ENCODE peak calls at places on chromosomes 7 and 10, in five cellular contexts. One of them, this sample, is unnamed.

GRCh38 chr7:27453702-27454405 is 208.8 kb downstream of the HIBADH start:
- DNase-seq in dorsolateral prefrontal cortex: no peak
- DNase-seq in amygdala: no peak
- DNase-seq in non-pigmented ciliary epithelial cell: peak
- DNase-seq in NCI-H146: no peak
- DNase-seq in this sample: no peak

GRCh38 chr7:155343661-155344121 is 46.0 kb downstream of the INSIG1 start:
- DNase-seq in NCI-H146: no peak
- DNase-seq in non-pigmented ciliary epithelial cell: no peak
- DNase-seq in dorsolateral prefrontal cortex: no peak
- DNase-seq in amygdala: no peak
- DNase-seq in this sample: no peak

GRCh38 chr7:55020481-55020871 is 1.7 kb downstream of the EGFR start:
- DNase-seq in non-pigmented ciliary epithelial cell: no peak
- DNase-seq in amygdala: no peak
- DNase-seq in NCI-H146: no peak
- DNase-seq in dorsolateral prefrontal cortex: no peak
- DNase-seq in this sample: no peak

GRCh38 chr10:82319558-82319957 is 444.6 kb downstream of the NRG3 start:
- DNase-seq in NCI-H146: no peak
- DNase-seq in amygdala: no peak
- DNase-seq in dorsolateral prefrontal cortex: no peak
- DNase-seq in non-pigmented ciliary epithelial cell: no peak
- DNase-seq in this sample: no peak

GRCh38 chr10:5576780-5577472 is 52.2 kb downstream of the CALML3 start:
- DNase-seq in amygdala: no peak
- DNase-seq in NCI-H146: peak
- DNase-seq in dorsolateral prefrontal cortex: no peak
- DNase-seq in non-pigmented ciliary epithelial cell: no peak
- DNase-seq in this sample: no peak

GRCh38 chr10:131732631-131733127 is 168.1 kb upstream of the PPP2R2D start:
- DNase-seq in amygdala: no peak
- DNase-seq in non-pigmented ciliary epithelial cell: no peak
- DNase-seq in NCI-H146: no peak
- DNase-seq in dorsolateral prefrontal cortex: no peak
- DNase-seq in this sample: no peak

GRCh38 chr10:103555712-103556111 is 62.2 kb downstream of the NEURL1 start:
- DNase-seq in NCI-H146: no peak
- DNase-seq in dorsolateral prefrontal cortex: no peak
- DNase-seq in amygdala: no peak
- DNase-seq in non-pigmented ciliary epithelial cell: no peak
- DNase-seq in this sample: no peak

GRCh38 chr10:89867964-89868363 is 166.6 kb downstream of the KIF20B start:
- DNase-seq in dorsolateral prefrontal cortex: no peak
- DNase-seq in NCI-H146: no peak
- DNase-seq in amygdala: no peak
- DNase-seq in non-pigmented ciliary epithelial cell: peak
- DNase-seq in this sample: no peak

GRCh38 chr7:151080091-151080521 is 503 bp downstream of the FASTK start:
- DNase-seq in non-pigmented ciliary epithelial cell: no peak
- DNase-seq in amygdala: no peak
- DNase-seq in dorsolateral prefrontal cortex: no peak
- DNase-seq in NCI-H146: peak
- DNase-seq in this sample: no peak

GRCh38 chr7:32941181-32941995 is 15.9 kb upstream of the FKBP9 start:
- DNase-seq in amygdala: no peak
- DNase-seq in dorsolateral prefrontal cortex: no peak
- DNase-seq in non-pigmented ciliary epithelial cell: no peak
- DNase-seq in NCI-H146: peak
- DNase-seq in this sample: no peak

GRCh38 chr7:16502303-16502702 is 24.3 kb upstream of the LRRC72 start:
- DNase-seq in dorsolateral prefrontal cortex: no peak
- DNase-seq in non-pigmented ciliary epithelial cell: no peak
- DNase-seq in amygdala: no peak
- DNase-seq in NCI-H146: no peak
- DNase-seq in this sample: no peak

GRCh38 chr7:115906690-115907089 is 123.9 kb downstream of the TFEC start:
- DNase-seq in dorsolateral prefrontal cortex: no peak
- DNase-seq in NCI-H146: no peak
- DNase-seq in non-pigmented ciliary epithelial cell: no peak
- DNase-seq in amygdala: no peak
- DNase-seq in this sample: no peak

GRCh38 chr7:95636140-95636539 is 39.8 kb upstream of the PDK4 start:
- DNase-seq in NCI-H146: no peak
- DNase-seq in dorsolateral prefrontal cortex: no peak
- DNase-seq in non-pigmented ciliary epithelial cell: no peak
- DNase-seq in amygdala: no peak
- DNase-seq in this sample: no peak

GRCh38 chr10:43057831-43058340 is 19.0 kb upstream of the RET start:
- DNase-seq in non-pigmented ciliary epithelial cell: no peak
- DNase-seq in dorsolateral prefrontal cortex: no peak
- DNase-seq in NCI-H146: no peak
- DNase-seq in amygdala: no peak
- DNase-seq in this sample: no peak

GRCh38 chr7:151304856-151305255 is 36.8 kb upstream of the NUB1 start:
- DNase-seq in dorsolateral prefrontal cortex: no peak
- DNase-seq in amygdala: no peak
- DNase-seq in non-pigmented ciliary epithelial cell: no peak
- DNase-seq in NCI-H146: peak
- DNase-seq in this sample: no peak

GRCh38 chr7:96017877-96018276 is 245.5 kb downstream of the DYNC1I1 start:
- DNase-seq in NCI-H146: peak
- DNase-seq in dorsolateral prefrontal cortex: no peak
- DNase-seq in non-pigmented ciliary epithelial cell: no peak
- DNase-seq in amygdala: no peak
- DNase-seq in this sample: no peak

GRCh38 chr7:43630466-43630865 is 47.6 kb downstream of the STK17A start:
- DNase-seq in non-pigmented ciliary epithelial cell: no peak
- DNase-seq in amygdala: no peak
- DNase-seq in NCI-H146: no peak
- DNase-seq in dorsolateral prefrontal cortex: no peak
- DNase-seq in this sample: no peak